ENCODE peak calls at places on chromosomes 6 and 20, in seven cellular contexts. P is ureter, J is heart right ventricle, B is adrenal gland, X is NAMALWA, N is NCI-H82, K is spleen. A is an unnamed sample.

GRCh38 chr20:44747166-44748004 is 1.7 kb downstream of the KCNK15 start:
- DNase-seq in P (peak), J (peak), B (peak), X (peak), N (peak), K (no peak), A (peak)

GRCh38 chr6:154689654-154690053 is 43.6 kb upstream of the SCAF8 start:
- DNase-seq in P (no peak), J (no peak), B (no peak), X (no peak), N (no peak), K (no peak), A (no peak)

GRCh38 chr6:146601352-146601751 is 2.6 kb downstream of the ADGB start:
- DNase-seq in P (no peak), J (no peak), B (no peak), X (no peak), N (no peak), K (no peak), A (no peak)

GRCh38 chr6:169487579-169488205 is 214.1 kb downstream of the WDR27 start:
- DNase-seq in P (no peak), J (no peak), B (no peak), X (no peak), N (no peak), K (no peak), A (no peak)

GRCh38 chr20:57622579-57623381 is 2.6 kb upstream of the ZBP1 start:
- DNase-seq in P (no peak), J (peak), B (no peak), X (peak), N (peak), K (peak), A (no peak)

GRCh38 chr6:75963569-75963968 is 108.9 kb downstream of the IMPG1 start:
- DNase-seq in P (no peak), J (no peak), B (no peak), X (no peak), N (no peak), K (no peak), A (no peak)

GRCh38 chr6:44237813-44238433 is 9.0 kb upstream of the HSP90AB1 start:
- DNase-seq in P (peak), J (peak), B (peak), X (peak), N (peak), K (peak), A (peak)

GRCh38 chr20:48845721-48846306 is 18.0 kb upstream of the PREX1 start:
- DNase-seq in P (no peak), J (no peak), B (no peak), X (no peak), N (no peak), K (no peak), A (no peak)

GRCh38 chr6:157823001-157823522 is at the start of gene SNX9:
- DNase-seq in P (peak), J (peak), B (peak), X (no peak), N (peak), K (peak), A (peak)

GRCh38 chr6:21609881-21610329 is 16.4 kb downstream of the SOX4 start:
- DNase-seq in P (no peak), J (no peak), B (no peak), X (peak), N (no peak), K (no peak), A (no peak)

GRCh38 chr6:35804996-35805736 is at the start of gene LHFPL5:
- DNase-seq in P (no peak), J (peak), B (no peak), X (peak), N (peak), K (peak), A (peak)

GRCh38 chr20:25019381-25020155 is 27.0 kb upstream of the APMAP start:
- DNase-seq in P (no peak), J (no peak), B (no peak), X (no peak), N (no peak), K (peak), A (peak)

GRCh38 chr6:37807656-37808055 is 11.9 kb upstream of the ZFAND3 start:
- DNase-seq in P (no peak), J (no peak), B (no peak), X (no peak), N (peak), K (no peak), A (no peak)

GRCh38 chr6:109448615-109449014 is 7.0 kb downstream of the MICAL1 start:
- DNase-seq in P (no peak), J (no peak), B (no peak), X (no peak), N (no peak), K (no peak), A (no peak)

GRCh38 chr6:142925575-142926110 is 19.3 kb downstream of the HIVEP2 start:
- DNase-seq in P (no peak), J (no peak), B (no peak), X (no peak), N (no peak), K (no peak), A (no peak)

GRCh38 chr6:33490198-33490597 is 35.8 kb downstream of the ZBTB9 start:
- DNase-seq in P (no peak), J (no peak), B (no peak), X (no peak), N (peak), K (no peak), A (no peak)

GRCh38 chr20:50848846-50849673 is 54.2 kb downstream of the BCAS4 start:
- DNase-seq in P (no peak), J (no peak), B (peak), X (no peak), N (no peak), K (no peak), A (no peak)

A was measured in left cardiac atrium.